ENCODE peak calls at places on chromosomes 6 and 20, in ten cellular contexts. Z, D, B, N, U, T, Y, R, M and S are unnamed samples.

GRCh38 chr6:40232698-40233097 is 298.4 kb upstream of the MOCS1 start:
- DNase-seq in Z (no peak), M (no peak), N (no peak), Y (no peak), U (no peak), D (no peak), T (no peak), R (no peak), B (no peak), S (no peak)

GRCh38 chr6:163014736-163015135 is 287.0 kb downstream of the PACRG start:
- DNase-seq in Y (no peak), N (no peak), Z (no peak), B (no peak), U (no peak), D (no peak), M (no peak), R (no peak), T (no peak), S (no peak)

GRCh38 chr6:125066964-125067363 is 86.6 kb upstream of the TPD52L1 start:
- DNase-seq in U (no peak), D (no peak), T (peak; percentile 80), Y (no peak), R (no peak), N (no peak), M (no peak), B (no peak), Z (no peak), S (no peak)

GRCh38 chr6:447381-448165 is 56.0 kb downstream of the IRF4 start:
- DNase-seq in D (no peak), M (no peak), N (no peak), T (no peak), U (no peak), Z (no peak), R (no peak), B (no peak), Y (no peak), S (no peak)

GRCh38 chr6:117971637-117972036 is 64.6 kb downstream of the SLC35F1 start:
- DNase-seq in B (no peak), R (no peak), U (no peak), T (no peak), N (no peak), Y (no peak), Z (no peak), D (no peak), M (no peak), S (no peak)

GRCh38 chr6:38175786-38176185 is 356.3 kb downstream of the ZFAND3 start:
- DNase-seq in Y (no peak), D (no peak), Z (no peak), U (no peak), B (no peak), M (peak; percentile 36), R (no peak), N (no peak), T (no peak), S (no peak)

GRCh38 chr20:49482621-49483017 is at the start of gene KCNB1:
- DNase-seq in M (peak; percentile 77), B (no peak), T (peak; percentile 45), Z (peak; percentile 23), Y (peak; percentile 56), U (peak; percentile 71), N (no peak), D (peak; percentile 30), R (peak; percentile 6), S (no peak)

GRCh38 chr20:59063358-59064213 is 21.0 kb upstream of the PRELID3B start:
- DNase-seq in M (peak; percentile 65), U (no peak), Z (no peak), R (no peak), Y (peak; percentile 20), B (no peak), N (no peak), D (no peak), T (peak; percentile 27), S (no peak)

GRCh38 chr6:27684264-27685211 is 211.6 kb upstream of the ZNF184 start:
- DNase-seq in M (no peak), B (no peak), Y (no peak), D (no peak), Z (peak; percentile 7), R (peak; percentile 88), U (no peak), T (peak; percentile 86), N (no peak), S (no peak)

GRCh38 chr20:59634435-59635005 is 30.2 kb downstream of the PHACTR3 start:
- DNase-seq in Z (no peak), N (no peak), R (no peak), Y (no peak), T (no peak), D (no peak), B (no peak), U (no peak), M (no peak), S (no peak)

GRCh38 chr6:161162722-161163121 is 111.1 kb downstream of the AGPAT4 start:
- DNase-seq in B (no peak), M (no peak), T (no peak), U (no peak), N (no peak), Z (no peak), Y (no peak), R (no peak), D (no peak), S (no peak)
- TF ChIP-seq CTCF in B (no peak), M (no peak), T (no peak), U (no peak), N (no peak), Z (no peak), Y (no peak), R (no peak), D (no peak), S (no peak)

GRCh38 chr6:52575490-52575868 is 1.4 kb downstream of the TRAM2 start:
- DNase-seq in N (no peak), M (no peak), B (no peak), R (no peak), U (no peak), T (no peak), D (no peak), Y (no peak), Z (no peak), S (no peak)

GRCh38 chr6:52574709-52575489 is 2.0 kb downstream of the TRAM2 start:
- DNase-seq in R (peak; percentile 79), T (peak; percentile 61), B (no peak), U (no peak), M (no peak), Z (no peak), D (peak; percentile 45), Y (no peak), N (no peak), S (no peak)

GRCh38 chr6:52571099-52571755 is 5.6 kb downstream of the TRAM2 start:
- DNase-seq in R (no peak), T (no peak), M (no peak), B (no peak), D (no peak), Y (no peak), N (no peak), U (no peak), Z (no peak), S (no peak)

GRCh38 chr6:52572536-52572935 is 4.3 kb downstream of the TRAM2 start:
- DNase-seq in D (no peak), R (no peak), Y (no peak), N (no peak), U (no peak), T (no peak), Z (no peak), B (no peak), M (no peak), S (no peak)

DNA sequence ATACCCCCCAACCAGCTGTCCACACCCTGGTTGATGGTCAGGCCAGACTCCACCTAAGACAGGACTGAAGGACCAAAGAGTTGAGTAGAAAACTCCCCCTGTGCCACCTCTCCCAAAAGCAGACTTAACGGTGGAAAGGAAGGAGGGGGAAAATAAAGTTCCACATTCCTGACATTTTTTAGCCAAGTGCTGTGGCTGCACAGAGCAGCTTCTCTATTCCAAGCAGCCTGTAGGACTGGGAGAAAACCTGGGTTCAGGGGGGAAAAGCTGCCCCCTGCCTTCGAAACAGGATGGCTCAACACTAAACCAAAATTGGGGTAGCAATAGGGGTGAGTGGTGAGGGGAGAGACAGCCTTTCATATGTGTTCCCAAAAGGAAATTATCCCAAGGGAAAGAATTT is 3.6 kb downstream of the TRAM2 start:
- DNase-seq in Z (no peak), B (no peak), U (no peak), Y (no peak), D (no peak), N (no peak), R (no peak), T (peak; percentile 60), M (no peak), S (no peak)
- TF ChIP-seq CTCF in Z (no peak), B (peak; percentile 32), U (no peak), Y (no peak), D (no peak), N (peak; percentile 12), R (no peak), T (peak; percentile 37), M (no peak), S (peak; percentile 62)

DNA sequence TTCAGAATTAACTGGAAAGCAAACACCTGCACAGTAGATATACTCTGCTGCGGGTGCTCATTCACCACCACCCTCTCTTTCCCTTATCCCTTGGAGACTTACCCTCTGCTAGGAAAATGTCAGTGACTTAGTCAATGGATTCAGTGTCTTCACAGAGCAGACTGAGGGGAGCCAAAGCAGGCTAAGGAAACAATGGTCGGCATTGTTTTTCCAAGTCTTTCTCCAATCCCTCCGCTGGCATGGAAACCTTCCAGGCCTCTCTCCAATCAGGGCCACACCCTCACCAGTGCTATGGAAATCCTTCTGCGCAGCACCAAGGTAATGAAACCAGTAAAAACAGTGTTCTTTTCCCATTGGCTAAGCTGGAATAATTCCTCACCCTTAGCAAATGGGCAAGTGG is 531.2 kb downstream of the TFAP2B start:
- DNase-seq in D (no peak), Y (no peak), Z (no peak), T (no peak), B (no peak), N (no peak), R (no peak), M (no peak), U (no peak), S (no peak)
- TF ChIP-seq CTCF in D (no peak), Y (no peak), Z (no peak), T (no peak), B (no peak), N (no peak), R (no peak), M (no peak), U (no peak), S (no peak)

GRCh38 chr20:3115190-3116107 is 30.9 kb upstream of the AVP start:
- DNase-seq in B (peak; percentile 17), U (no peak), M (no peak), T (peak; percentile 72), D (no peak), N (peak; percentile 18), Y (no peak), Z (peak; percentile 13), R (peak; percentile 50), S (peak; percentile 71)
- TF ChIP-seq CTCF in B (peak; percentile 78), U (peak; percentile 82), M (peak; percentile 74), T (peak; percentile 81), D (peak; percentile 58), N (peak; percentile 79), Y (peak; percentile 87), Z (peak; percentile 59), R (peak; percentile 78), S (peak; percentile 83)

GRCh38 chr6:49423817-49424216 is 39.2 kb downstream of the MMUT start:
- DNase-seq in Z (no peak), Y (no peak), B (no peak), N (no peak), T (peak; percentile 33), U (no peak), R (no peak), M (no peak), D (no peak), S (no peak)
- TF ChIP-seq CTCF in Z (no peak), Y (no peak), B (peak; percentile 6), N (no peak), T (no peak), U (no peak), R (no peak), M (no peak), D (no peak), S (peak; percentile 69)